ENCODE peak calls at places on chromosomes 5 and 9, in nine cellular contexts. One of them, this sample, is unnamed.

GRCh38 chr5:66647146-66647856 is 51.1 kb downstream of the MAST4 start:
- DNase-seq in Panc1: no peak
- DNase-seq in GM23338: no peak
- DNase-seq in sigmoid colon: no peak
- DNase-seq in HL-60: no peak
- DNase-seq in SK-N-SH: no peak
- DNase-seq in endothelial cell of umbilical vein: no peak
- DNase-seq in suprapubic skin: no peak
- DNase-seq in transverse colon: no peak
- DNase-seq in this sample: no peak

GRCh38 chr9:7489018-7489417 is 310.6 kb downstream of the DMAC1 start:
- DNase-seq in Panc1: no peak
- DNase-seq in GM23338: no peak
- DNase-seq in sigmoid colon: no peak
- DNase-seq in HL-60: no peak
- DNase-seq in SK-N-SH: peak; percentile 38
- DNase-seq in endothelial cell of umbilical vein: no peak
- DNase-seq in suprapubic skin: no peak
- DNase-seq in transverse colon: peak; percentile 38
- DNase-seq in this sample: no peak

GRCh38 chr9:21965401-21965951 is 28.7 kb downstream of the CDKN2A start:
- DNase-seq in Panc1: no peak
- DNase-seq in GM23338: peak; percentile 84
- DNase-seq in sigmoid colon: peak; percentile 70
- DNase-seq in HL-60: peak; percentile 73
- DNase-seq in SK-N-SH: peak; percentile 80
- DNase-seq in endothelial cell of umbilical vein: peak; percentile 68
- DNase-seq in suprapubic skin: peak; percentile 79
- DNase-seq in transverse colon: peak; percentile 70
- DNase-seq in this sample: peak; percentile 87

GRCh38 chr5:84382363-84383295 is 2.1 kb downstream of the EDIL3 start:
- DNase-seq in Panc1: no peak
- DNase-seq in GM23338: peak; percentile 86
- DNase-seq in sigmoid colon: peak; percentile 62
- DNase-seq in HL-60: peak; percentile 3
- DNase-seq in SK-N-SH: peak; percentile 61
- DNase-seq in endothelial cell of umbilical vein: peak; percentile 66
- DNase-seq in suprapubic skin: no peak
- DNase-seq in transverse colon: peak; percentile 68
- DNase-seq in this sample: no peak

GRCh38 chr5:157602505-157602904 is 26.9 kb upstream of the ADAM19 start:
- DNase-seq in Panc1: no peak
- DNase-seq in GM23338: no peak
- DNase-seq in sigmoid colon: no peak
- DNase-seq in HL-60: no peak
- DNase-seq in SK-N-SH: no peak
- DNase-seq in endothelial cell of umbilical vein: peak; percentile 24
- DNase-seq in suprapubic skin: no peak
- DNase-seq in transverse colon: no peak
- DNase-seq in this sample: no peak

GRCh38 chr5:39283231-39283818 is 64.0 kb upstream of the FYB1 start:
- DNase-seq in Panc1: peak; percentile 74
- DNase-seq in GM23338: peak; percentile 83
- DNase-seq in sigmoid colon: no peak
- DNase-seq in HL-60: peak; percentile 78
- DNase-seq in SK-N-SH: no peak
- DNase-seq in endothelial cell of umbilical vein: peak; percentile 76
- DNase-seq in suprapubic skin: no peak
- DNase-seq in transverse colon: peak; percentile 26
- DNase-seq in this sample: no peak

GRCh38 chr5:92662741-92663140 is 918.3 kb downstream of the NR2F1-AS1 start:
- DNase-seq in Panc1: no peak
- DNase-seq in GM23338: no peak
- DNase-seq in sigmoid colon: no peak
- DNase-seq in HL-60: no peak
- DNase-seq in SK-N-SH: no peak
- DNase-seq in endothelial cell of umbilical vein: no peak
- DNase-seq in suprapubic skin: no peak
- DNase-seq in transverse colon: no peak
- DNase-seq in this sample: no peak

GRCh38 chr5:16735092-16735970 is 118.5 kb upstream of the RETREG1 start:
- DNase-seq in Panc1: no peak
- DNase-seq in GM23338: no peak
- DNase-seq in sigmoid colon: no peak
- DNase-seq in HL-60: no peak
- DNase-seq in SK-N-SH: no peak
- DNase-seq in endothelial cell of umbilical vein: no peak
- DNase-seq in suprapubic skin: no peak
- DNase-seq in transverse colon: no peak
- DNase-seq in this sample: no peak

GRCh38 chr5:41128291-41128690 is 57.1 kb upstream of the MROH2B start:
- DNase-seq in Panc1: no peak
- DNase-seq in GM23338: no peak
- DNase-seq in sigmoid colon: no peak
- DNase-seq in HL-60: no peak
- DNase-seq in SK-N-SH: no peak
- DNase-seq in endothelial cell of umbilical vein: no peak
- DNase-seq in suprapubic skin: no peak
- DNase-seq in transverse colon: no peak
- DNase-seq in this sample: no peak

GRCh38 chr9:98768344-98768743 is 28.0 kb downstream of the ANKS6 start:
- DNase-seq in Panc1: no peak
- DNase-seq in GM23338: no peak
- DNase-seq in sigmoid colon: no peak
- DNase-seq in HL-60: no peak
- DNase-seq in SK-N-SH: no peak
- DNase-seq in endothelial cell of umbilical vein: no peak
- DNase-seq in suprapubic skin: no peak
- DNase-seq in transverse colon: no peak
- DNase-seq in this sample: no peak

GRCh38 chr5:1885476-1885755 is 2.7 kb upstream of the IRX4 start:
- DNase-seq in Panc1: no peak
- DNase-seq in GM23338: peak; percentile 29
- DNase-seq in sigmoid colon: no peak
- DNase-seq in HL-60: no peak
- DNase-seq in SK-N-SH: no peak
- DNase-seq in endothelial cell of umbilical vein: no peak
- DNase-seq in suprapubic skin: no peak
- DNase-seq in transverse colon: no peak
- DNase-seq in this sample: peak; percentile 56

GRCh38 chr5:133801955-133802751 is 166.3 kb downstream of the C5orf15 start:
- DNase-seq in Panc1: no peak
- DNase-seq in GM23338: no peak
- DNase-seq in sigmoid colon: no peak
- DNase-seq in HL-60: no peak
- DNase-seq in SK-N-SH: peak; percentile 42
- DNase-seq in endothelial cell of umbilical vein: no peak
- DNase-seq in suprapubic skin: no peak
- DNase-seq in transverse colon: no peak
- DNase-seq in this sample: no peak

GRCh38 chr5:173626501-173626812 is 10.0 kb upstream of the BOD1 start:
- DNase-seq in Panc1: no peak
- DNase-seq in GM23338: no peak
- DNase-seq in sigmoid colon: no peak
- DNase-seq in HL-60: no peak
- DNase-seq in SK-N-SH: no peak
- DNase-seq in endothelial cell of umbilical vein: no peak
- DNase-seq in suprapubic skin: no peak
- DNase-seq in transverse colon: no peak
- DNase-seq in this sample: no peak

GRCh38 chr5:141135030-141135717 is at the start of gene PCDHB5:
- DNase-seq in Panc1: no peak
- DNase-seq in GM23338: peak; percentile 94
- DNase-seq in sigmoid colon: no peak
- DNase-seq in HL-60: no peak
- DNase-seq in SK-N-SH: no peak
- DNase-seq in endothelial cell of umbilical vein: peak; percentile 38
- DNase-seq in suprapubic skin: no peak
- DNase-seq in transverse colon: no peak
- DNase-seq in this sample: no peak
- TF ChIP-seq CTCF in Panc1: peak; percentile 27
- TF ChIP-seq CTCF in GM23338: peak; percentile 93
- TF ChIP-seq CTCF in sigmoid colon: no peak
- TF ChIP-seq CTCF in HL-60: no peak
- TF ChIP-seq CTCF in SK-N-SH: peak; percentile 36
- TF ChIP-seq CTCF in endothelial cell of umbilical vein: peak; percentile 14
- TF ChIP-seq CTCF in suprapubic skin: no peak
- TF ChIP-seq CTCF in transverse colon: no peak
- TF ChIP-seq CTCF in this sample: no peak

DNA sequence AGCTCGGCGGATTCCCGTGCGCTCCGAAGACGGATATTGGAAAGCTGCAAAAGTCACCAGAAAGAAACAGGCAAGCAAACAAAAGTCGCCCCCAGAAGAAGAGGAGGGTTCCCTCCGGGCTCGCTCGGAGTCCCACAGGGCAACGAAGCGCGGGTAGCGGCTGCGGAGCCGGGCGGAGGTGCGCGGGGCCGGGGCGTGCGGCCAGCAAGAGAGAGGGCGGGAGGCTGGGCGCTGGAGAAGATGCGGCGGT is at the start of gene FBN2:
- DNase-seq in Panc1: no peak
- DNase-seq in GM23338: no peak
- DNase-seq in sigmoid colon: no peak
- DNase-seq in HL-60: no peak
- DNase-seq in SK-N-SH: peak; percentile 17
- DNase-seq in endothelial cell of umbilical vein: no peak
- DNase-seq in suprapubic skin: no peak
- DNase-seq in transverse colon: no peak
- DNase-seq in this sample: peak; percentile 80
- H3K4me3 ChIP-seq in Panc1: peak within 1 kb of the TSS; percentile 12
- H3K4me3 ChIP-seq in GM23338: peak within 1 kb of the TSS; percentile 79
- H3K4me3 ChIP-seq in sigmoid colon: peak within 1 kb of the TSS; percentile 48
- H3K4me3 ChIP-seq in HL-60: peak within 1 kb of the TSS; percentile 55
- H3K4me3 ChIP-seq in SK-N-SH: peak within 1 kb of the TSS; percentile 45
- H3K4me3 ChIP-seq in endothelial cell of umbilical vein: peak within 1 kb of the TSS; percentile 65
- H3K4me3 ChIP-seq in suprapubic skin: peak within 1 kb of the TSS; percentile 62
- H3K4me3 ChIP-seq in transverse colon: peak within 1 kb of the TSS; percentile 56
- H3K4me3 ChIP-seq in this sample: peak within 1 kb of the TSS; percentile 68

GRCh38 chr5:177382423-177383029 is 1.7 kb upstream of the SLC34A1 start:
- DNase-seq in Panc1: no peak
- DNase-seq in GM23338: peak; percentile 80
- DNase-seq in sigmoid colon: no peak
- DNase-seq in HL-60: peak; percentile 68
- DNase-seq in SK-N-SH: peak; percentile 56
- DNase-seq in endothelial cell of umbilical vein: peak; percentile 37
- DNase-seq in suprapubic skin: no peak
- DNase-seq in transverse colon: no peak
- DNase-seq in this sample: no peak
- TF ChIP-seq POLR2AphosphoS5 in Panc1: no peak
- TF ChIP-seq POLR2AphosphoS5 in GM23338: no peak
- TF ChIP-seq POLR2AphosphoS5 in sigmoid colon: no peak
- TF ChIP-seq POLR2AphosphoS5 in HL-60: no peak
- TF ChIP-seq POLR2AphosphoS5 in SK-N-SH: no peak
- TF ChIP-seq POLR2AphosphoS5 in endothelial cell of umbilical vein: no peak
- TF ChIP-seq POLR2AphosphoS5 in suprapubic skin: no peak
- TF ChIP-seq POLR2AphosphoS5 in transverse colon: no peak
- TF ChIP-seq POLR2AphosphoS5 in this sample: no peak

DNA sequence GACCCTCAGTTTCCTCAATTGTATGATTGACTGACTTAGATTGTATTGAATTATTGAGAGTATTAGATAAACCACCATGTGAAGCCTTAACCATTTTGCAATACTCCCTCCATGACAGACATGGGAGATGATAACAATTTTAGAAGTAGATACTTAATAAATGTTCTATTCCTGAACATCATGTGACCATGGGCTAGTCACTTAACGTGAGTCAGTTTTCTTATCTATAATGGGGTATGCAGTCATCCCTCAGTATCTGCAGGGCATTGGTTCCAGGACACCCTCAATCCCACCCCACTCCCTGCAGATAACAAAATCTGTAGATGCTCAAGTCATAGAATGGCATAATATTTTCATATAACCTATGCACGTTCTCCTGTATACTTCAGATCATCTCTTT is 31.0 kb downstream of the SNX18 start:
- DNase-seq in Panc1: no peak
- DNase-seq in GM23338: no peak
- DNase-seq in sigmoid colon: no peak
- DNase-seq in HL-60: no peak
- DNase-seq in SK-N-SH: no peak
- DNase-seq in endothelial cell of umbilical vein: no peak
- DNase-seq in suprapubic skin: no peak
- DNase-seq in transverse colon: no peak
- DNase-seq in this sample: no peak
- TF ChIP-seq CTCF in Panc1: no peak
- TF ChIP-seq CTCF in GM23338: no peak
- TF ChIP-seq CTCF in sigmoid colon: no peak
- TF ChIP-seq CTCF in HL-60: no peak
- TF ChIP-seq CTCF in SK-N-SH: no peak
- TF ChIP-seq CTCF in endothelial cell of umbilical vein: no peak
- TF ChIP-seq CTCF in suprapubic skin: no peak
- TF ChIP-seq CTCF in transverse colon: no peak
- TF ChIP-seq CTCF in this sample: no peak